ENCODE peak calls at places on chromosomes 13 and 19, in five cellular contexts. T is naive thymus-derived CD8-positive, alpha-beta T cell; I is left cardiac atrium; K is T-cell; R is NCI-H1417. F is an unnamed sample.
A peak's percentile ranks its signal among the peaks of the same experiment; 100 is the strongest.

GRCh38 chr19:827710-828321 is at the start of gene AZU1:
- DNase-seq in T (no peak), I (no peak), K (no peak), R (no peak), F (no peak)

GRCh38 chr19:17263712-17264640 is 569 bp downstream of the USHBP1 start:
- DNase-seq in T (no peak), I (no peak), K (no peak), R (no peak), F (no peak)

GRCh38 chr19:2491130-2491801 is 15.3 kb downstream of the GADD45B start:
- DNase-seq in T (no peak), I (no peak), K (no peak), R (peak; percentile 9), F (no peak)

GRCh38 chr13:63112799-63113395 is 1697.2 kb upstream of the PCDH20 start:
- DNase-seq in T (no peak), I (no peak), K (no peak), R (no peak), F (no peak)

GRCh38 chr19:580274-580835 is 8.0 kb downstream of the BSG start:
- DNase-seq in T (no peak), I (no peak), K (no peak), R (no peak), F (no peak)

GRCh38 chr19:13718733-13719132 is 45.6 kb upstream of the MRI1 start:
- DNase-seq in T (no peak), I (peak; percentile 46), K (no peak), R (peak; percentile 77), F (no peak)

GRCh38 chr13:21475115-21475514 is 16.0 kb upstream of the ZDHHC20 start:
- DNase-seq in T (no peak), I (no peak), K (no peak), R (no peak), F (no peak)

GRCh38 chr13:59835569-59835968 is 328.2 kb downstream of the DIAPH3 start:
- DNase-seq in T (no peak), I (no peak), K (no peak), R (no peak), F (no peak)

GRCh38 chr13:26977541-26977940 is 194.1 kb downstream of the USP12 start:
- DNase-seq in T (no peak), I (no peak), K (no peak), R (no peak), F (no peak)

GRCh38 chr19:42175952-42176648 is 41.4 kb downstream of the DEDD2 start:
- DNase-seq in T (peak; percentile 13), I (no peak), K (no peak), R (peak; percentile 40), F (no peak)

GRCh38 chr19:6362351-6362801 is 1.0 kb downstream of the CLPP start:
- DNase-seq in T (peak; percentile 80), I (no peak), K (peak; percentile 36), R (no peak), F (no peak)

GRCh38 chr19:21045028-21045427 is 24.6 kb downstream of the ZNF430 start:
- DNase-seq in T (no peak), I (no peak), K (no peak), R (no peak), F (no peak)

GRCh38 chr13:76622336-76623045 is 263.7 kb downstream of the KCTD12 start:
- DNase-seq in T (no peak), I (no peak), K (no peak), R (no peak), F (peak; percentile 39)

GRCh38 chr19:3516675-3517207 is 10.6 kb downstream of the FZR1 start:
- DNase-seq in T (peak; percentile 78), I (no peak), K (peak; percentile 58), R (peak; percentile 23), F (no peak)

GRCh38 chr19:18776288-18776594 is 14.9 kb downstream of the COMP start:
- DNase-seq in T (no peak), I (no peak), K (no peak), R (no peak), F (no peak)

GRCh38 chr13:99389520-99390304 is 82.5 kb upstream of the GPR183 start:
- DNase-seq in T (no peak), I (no peak), K (no peak), R (no peak), F (no peak)

GRCh38 chr19:17075860-17076538 is 422 bp downstream of the MYO9B start:
- DNase-seq in T (no peak), I (peak; percentile 44), K (peak; percentile 44), R (no peak), F (no peak)

GRCh38 chr19:46014534-46014933 is 8.3 kb downstream of the PGLYRP1 start:
- DNase-seq in T (no peak), I (no peak), K (no peak), R (no peak), F (no peak)

GRCh38 chr13:60755380-60756163 is 358.6 kb downstream of the TDRD3 start:
- DNase-seq in T (no peak), I (no peak), K (no peak), R (no peak), F (no peak)

GRCh38 chr13:78576266-78576665 is 27.1 kb downstream of the POU4F1 start:
- DNase-seq in T (no peak), I (no peak), K (no peak), R (no peak), F (no peak)

GRCh38 chr19:51024924-51025323 is 1.5 kb downstream of the KLK11 start:
- DNase-seq in T (no peak), I (no peak), K (no peak), R (peak; percentile 90), F (no peak)